ENCODE peak calls at places on chromosome 20, in five cellular contexts. D is H1, Y is GM12878, S is HCT116, T is SK-N-SH. G is an unnamed sample.

GRCh38 chr20:39214778-39215177 is 252.6 kb downstream of the DHX35 start:
- DNase-seq in D (no peak), Y (no peak), S (no peak), T (peak; percentile 42), G (no peak)

GRCh38 chr20:18852318-18852717 is 38.7 kb downstream of the SCP2D1 start:
- DNase-seq in D (no peak), Y (no peak), S (no peak), T (no peak), G (no peak)

GRCh38 chr20:4109587-4109986 is 94.2 kb upstream of the RNF24 start:
- DNase-seq in D (no peak), Y (no peak), S (no peak), T (no peak), G (no peak)

GRCh38 chr20:20014659-20015058 is 2.5 kb upstream of the NAA20 start:
- DNase-seq in D (no peak), Y (no peak), S (no peak), T (no peak), G (no peak)

GRCh38 chr20:3612795-3613560 is 50.2 kb downstream of the GFRA4 start:
- DNase-seq in D (no peak), Y (no peak), S (no peak), T (no peak), G (no peak)

GRCh38 chr20:23881371-23881770 is 1.8 kb upstream of the CST5 start:
- DNase-seq in D (no peak), Y (no peak), S (no peak), T (no peak), G (no peak)

GRCh38 chr20:17822039-17822438 is 122.3 kb downstream of the BANF2 start:
- DNase-seq in D (no peak), Y (no peak), S (no peak), T (no peak), G (no peak)

GRCh38 chr20:19757487-19757972 is 528 bp upstream of the RIN2 start:
- DNase-seq in D (peak; percentile 83), Y (no peak), S (no peak), T (peak; percentile 82), G (no peak)

DNA sequence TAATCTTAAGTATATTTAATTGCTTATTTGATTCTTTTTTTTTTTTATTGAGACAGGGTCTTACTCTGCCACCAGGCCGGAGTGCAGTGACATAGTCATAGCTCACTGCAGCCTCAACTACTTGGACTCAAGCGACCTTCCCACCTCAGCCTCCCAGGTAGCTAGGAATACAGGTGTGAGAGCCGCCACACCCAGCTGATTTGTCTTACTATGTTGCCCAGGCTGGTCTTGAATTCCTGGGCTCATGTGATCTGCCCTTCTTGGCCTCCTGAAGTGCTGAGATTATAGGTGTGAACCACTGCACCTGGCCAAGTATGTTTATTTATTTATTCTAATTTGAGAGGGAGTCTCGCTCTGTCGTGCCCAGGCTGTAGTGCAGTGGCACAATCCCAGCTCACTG is 38.2 kb downstream of the PTPN1 start:
- DNase-seq in D (no peak), Y (no peak), S (no peak), T (no peak), G (no peak)
- H3K9ac ChIP-seq in D (no peak overlapping the region), Y (no peak overlapping the region), S (peak overlapping the region; percentile 6), T (no peak overlapping the region), G (no peak overlapping the region)

DNA sequence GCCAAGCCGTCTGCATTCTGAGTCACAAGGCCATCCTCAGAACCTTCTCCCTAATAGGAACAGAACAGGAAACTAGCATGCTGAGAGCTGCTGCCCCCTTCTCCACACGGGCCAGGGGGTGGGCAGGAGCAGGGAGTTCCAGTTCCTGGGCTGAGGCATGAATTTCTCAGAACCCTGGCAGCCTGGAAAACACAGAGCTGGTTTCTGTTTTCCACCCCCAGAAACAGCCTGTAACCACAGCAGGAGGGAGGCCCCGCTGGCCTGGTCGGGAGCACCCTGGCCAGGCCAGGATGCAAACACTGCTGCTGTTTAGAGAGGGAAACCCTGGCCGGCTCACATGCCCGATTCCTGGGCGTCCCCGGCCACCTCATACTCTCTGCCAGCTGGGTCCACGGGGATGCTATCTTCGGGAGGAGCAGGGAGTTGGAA is 130.2 kb downstream of the NFATC2 start:
- DNase-seq in D (no peak), Y (no peak), S (no peak), T (peak; percentile 74), G (no peak)
- TF ChIP-seq YY1 in D (no peak), Y (no peak), S (no peak), T (no peak), G (no peak)

DNA sequence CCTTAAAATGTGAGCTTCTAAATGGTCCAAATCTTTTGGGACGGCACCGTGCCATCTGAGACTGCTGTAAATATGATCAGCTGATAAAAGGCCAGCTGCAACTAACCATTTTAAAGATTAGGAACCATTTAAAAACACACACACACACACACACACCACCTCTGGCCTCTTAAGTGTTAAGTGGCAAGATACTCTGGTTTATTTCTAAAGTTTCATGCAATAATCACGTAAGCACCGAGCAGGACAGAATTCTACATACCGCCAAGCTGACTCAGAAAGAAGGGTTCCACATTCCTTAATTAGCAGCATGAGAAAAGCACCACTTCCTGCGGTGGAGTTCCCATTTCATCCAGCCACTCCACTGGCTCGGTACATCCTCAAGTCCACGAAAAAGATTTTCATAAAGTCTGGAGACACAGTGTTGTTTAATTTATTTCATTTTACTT is 17.8 kb upstream of the ZNF217 start:
- DNase-seq in D (peak; percentile 37), Y (peak; percentile 82), S (peak; percentile 78), T (peak; percentile 42), G (no peak)
- H3K4me1 ChIP-seq in D (peaks cover 10% of the 10 kb centered on the region), Y (peaks cover 15% of the 10 kb centered on the region), S (peaks cover 71% of the 10 kb centered on the region), T (peaks cover 26% of the 10 kb centered on the region), G (peaks cover 6% of the 10 kb centered on the region)

DNA sequence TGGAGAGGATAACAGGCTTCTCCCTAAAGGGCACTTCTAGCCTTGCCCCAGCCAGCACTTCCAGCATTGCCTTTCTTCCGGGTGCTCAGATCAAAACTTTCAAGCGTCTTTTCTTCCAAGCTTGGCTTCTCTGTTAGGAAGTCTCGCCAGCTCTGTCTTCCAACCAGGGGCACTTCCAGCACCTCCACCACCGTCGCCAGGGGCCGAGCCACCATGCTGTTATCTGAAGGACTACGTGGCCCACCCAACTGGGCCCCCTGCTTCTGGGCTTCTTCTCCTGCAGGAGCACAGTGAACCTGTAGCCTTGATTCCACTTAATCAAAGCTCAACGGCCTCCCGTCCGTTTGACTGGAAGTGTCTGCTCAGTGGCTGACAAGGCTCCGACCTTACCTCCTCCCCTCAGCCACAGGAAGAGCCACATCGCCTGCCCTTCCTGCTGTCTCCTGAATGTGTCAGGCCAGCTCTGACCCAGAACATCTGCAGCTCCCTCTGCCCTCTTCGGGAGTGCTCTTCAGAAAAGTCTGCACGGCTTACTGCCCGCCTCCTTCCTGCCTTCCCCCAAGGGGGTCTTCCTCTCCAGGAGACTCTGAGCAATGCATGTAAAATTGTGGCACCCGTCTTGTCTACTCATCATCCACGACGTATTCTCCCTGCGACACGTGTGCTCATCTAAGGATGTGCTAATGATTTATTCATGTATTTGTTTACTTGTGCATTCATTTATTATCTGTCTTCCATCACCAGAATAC is 527.0 kb downstream of the CDH26 start:
- DNase-seq in D (no peak), Y (no peak), S (no peak), T (no peak), G (no peak)
- H3K9ac ChIP-seq in D (no peak overlapping the region), Y (no peak overlapping the region), S (no peak overlapping the region), T (no peak overlapping the region), G (no peak overlapping the region)

GRCh38 chr20:62096421-62097380 is 25.6 kb upstream of the LSM14B start:
- DNase-seq in D (no peak), Y (no peak), S (no peak), T (no peak), G (no peak)
- TF ChIP-seq YY1 in D (no peak), Y (no peak), S (no peak), T (no peak), G (no peak)

DNA sequence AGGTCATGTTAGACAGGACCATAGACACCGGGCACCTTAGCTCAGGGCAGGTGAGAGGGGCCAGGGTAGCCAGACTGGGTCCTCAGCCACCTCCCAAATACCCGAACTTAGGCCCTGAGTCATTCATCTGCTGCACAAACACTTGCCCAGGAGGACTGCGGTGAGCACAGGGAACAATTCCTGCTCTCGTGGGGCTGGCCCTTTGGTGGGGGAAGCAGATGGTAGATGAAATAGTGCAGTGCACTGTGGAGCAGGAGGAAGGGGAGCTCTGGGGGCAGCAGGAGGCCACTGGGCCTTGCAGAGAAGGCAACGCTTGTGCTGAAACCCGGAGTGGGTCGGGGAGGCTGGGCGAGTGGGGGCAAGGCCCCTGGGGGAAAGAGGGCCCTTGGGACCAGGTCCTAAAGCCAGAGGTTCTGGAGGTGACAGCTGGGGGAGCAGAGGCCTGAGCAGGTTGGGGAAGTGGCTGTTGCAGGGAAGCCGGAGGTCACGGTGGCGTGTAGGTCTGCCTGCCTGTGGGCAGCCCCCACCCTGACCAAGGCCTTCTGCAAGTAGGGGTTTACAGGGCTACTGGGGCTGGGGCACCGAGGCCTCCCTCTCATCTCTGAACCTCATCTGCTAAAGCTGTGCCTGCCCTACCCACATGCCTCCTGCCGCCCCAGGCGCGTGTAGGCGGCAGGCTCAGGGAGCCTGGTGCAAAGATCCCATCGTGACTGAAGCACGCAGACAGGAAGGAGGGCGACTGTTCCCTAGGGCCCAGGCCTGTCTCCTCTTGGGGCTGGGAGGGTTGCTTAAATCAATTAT is 4.7 kb upstream of the NPBWR2 start:
- DNase-seq in D (peak; percentile 45), Y (no peak), S (no peak), T (peak; percentile 80), G (no peak)
- H3K4me1 ChIP-seq in D (no peaks in the 10 kb centered on the region), Y (no peaks in the 10 kb centered on the region), S (no peaks in the 10 kb centered on the region), T (no peaks in the 10 kb centered on the region), G (peaks cover 19% of the 10 kb centered on the region)

DNA sequence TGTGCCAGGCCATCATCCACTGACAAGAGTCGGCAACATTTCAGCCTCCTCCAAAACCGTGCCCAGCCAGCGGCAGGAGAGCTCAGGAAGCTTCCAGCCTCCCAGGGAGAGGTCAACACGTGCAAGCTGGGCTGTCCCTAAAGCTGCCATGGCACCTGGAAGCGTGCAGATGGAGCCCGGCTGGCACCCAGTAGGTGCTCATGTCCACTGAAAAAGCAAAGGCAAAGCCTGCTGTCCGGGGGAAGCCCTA is 14.4 kb upstream of the TLDC2 start:
- DNase-seq in D (no peak), Y (no peak), S (no peak), T (no peak), G (no peak)
- H3K9ac ChIP-seq in D (no peak overlapping the region), Y (peak overlapping the region; percentile 25), S (peak overlapping the region; percentile 61), T (peak overlapping the region; percentile 78), G (peak overlapping the region; percentile 91)

GRCh38 chr20:33664085-33664761 is 2.1 kb downstream of the C20orf144 start:
- DNase-seq in D (no peak), Y (no peak), S (no peak), T (peak; percentile 69), G (no peak)

GRCh38 chr20:33666293-33667244 is at the start of gene ACTL10:
- DNase-seq in D (peak; percentile 79), Y (peak; percentile 91), S (no peak), T (peak; percentile 94), G (peak; percentile 95)

GRCh38 chr20:33663161-33664084 is 1.3 kb downstream of the C20orf144 start:
- DNase-seq in D (peak; percentile 84), Y (no peak), S (no peak), T (peak; percentile 93), G (peak; percentile 67)

GRCh38 chr20:33662172-33662571 is at the start of gene C20orf144:
- DNase-seq in D (no peak), Y (no peak), S (no peak), T (no peak), G (no peak)

DNA sequence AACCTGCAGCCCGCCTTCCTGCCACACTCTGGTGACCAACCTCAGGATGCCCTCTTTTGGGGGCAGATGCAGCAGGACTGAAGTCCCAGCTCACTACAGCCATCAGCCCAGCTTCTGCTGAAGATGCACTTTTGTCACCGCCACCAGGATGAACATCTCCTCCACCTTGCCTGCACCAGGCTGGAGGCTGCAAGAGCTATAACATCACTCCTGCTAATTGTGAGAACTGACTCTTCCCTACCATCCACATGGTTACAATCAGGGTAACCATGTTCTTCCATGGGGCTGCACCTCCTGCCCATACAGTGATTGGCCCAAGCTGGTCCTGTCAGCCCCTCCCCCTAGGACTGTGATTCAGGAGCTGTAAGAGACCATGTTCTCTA is 2.0 kb upstream of the ACTL10 start:
- DNase-seq in D (no peak), Y (no peak), S (no peak), T (peak; percentile 39), G (no peak)
- TF ChIP-seq YY1 in D (no peak), Y (no peak), S (no peak), T (no peak), G (no peak)

GRCh38 chr20:6708010-6708409 is 59.5 kb upstream of the BMP2 start:
- DNase-seq in D (no peak), Y (no peak), S (no peak), T (no peak), G (peak; percentile 16)
- H3K4me1 ChIP-seq in D (no peaks in the 10 kb centered on the region), Y (no peaks in the 10 kb centered on the region), S (no peaks in the 10 kb centered on the region), T (peaks cover 5% of the 10 kb centered on the region), G (no peaks in the 10 kb centered on the region)

G was measured in NT2/D1.